ENCODE peak calls at places on chromosomes 1 and 21, in six cellular contexts. One of them, this sample, is unnamed.

GRCh38 chr1:173052681-173053196 is 2.0 kb upstream of the TNFSF18 start:
- DNase-seq in ovary: no peak
- DNase-seq in sigmoid colon: no peak
- DNase-seq in lung: no peak
- DNase-seq in small intestine: no peak
- DNase-seq in esophagus squamous epithelium: no peak
- DNase-seq in this sample: no peak

GRCh38 chr1:189637041-189637440 is 840.6 kb downstream of the BRINP3 start:
- DNase-seq in ovary: no peak
- DNase-seq in sigmoid colon: no peak
- DNase-seq in lung: no peak
- DNase-seq in small intestine: peak; percentile 1
- DNase-seq in esophagus squamous epithelium: no peak
- DNase-seq in this sample: no peak

GRCh38 chr1:39102537-39103320 is 76.6 kb downstream of the NDUFS5 start:
- DNase-seq in ovary: peak; percentile 27
- DNase-seq in sigmoid colon: no peak
- DNase-seq in lung: peak; percentile 48
- DNase-seq in small intestine: peak; percentile 68
- DNase-seq in esophagus squamous epithelium: no peak
- DNase-seq in this sample: peak; percentile 89

GRCh38 chr1:245262876-245263625 is 108.3 kb downstream of the KIF26B start:
- DNase-seq in ovary: no peak
- DNase-seq in sigmoid colon: no peak
- DNase-seq in lung: no peak
- DNase-seq in small intestine: no peak
- DNase-seq in esophagus squamous epithelium: no peak
- DNase-seq in this sample: no peak

GRCh38 chr1:95169544-95169943 is 52.4 kb downstream of the TLCD4 start:
- DNase-seq in ovary: no peak
- DNase-seq in sigmoid colon: no peak
- DNase-seq in lung: peak; percentile 30
- DNase-seq in small intestine: peak; percentile 73
- DNase-seq in esophagus squamous epithelium: no peak
- DNase-seq in this sample: no peak

GRCh38 chr1:63547621-63548294 is 24.4 kb downstream of the EFCAB7 start:
- DNase-seq in ovary: no peak
- DNase-seq in sigmoid colon: no peak
- DNase-seq in lung: no peak
- DNase-seq in small intestine: no peak
- DNase-seq in esophagus squamous epithelium: no peak
- DNase-seq in this sample: no peak

GRCh38 chr1:101846820-101847219 is 149.9 kb downstream of the OLFM3 start:
- DNase-seq in ovary: no peak
- DNase-seq in sigmoid colon: no peak
- DNase-seq in lung: no peak
- DNase-seq in small intestine: no peak
- DNase-seq in esophagus squamous epithelium: no peak
- DNase-seq in this sample: no peak

GRCh38 chr1:36703526-36704208 is 221.0 kb upstream of the CSF3R start:
- DNase-seq in ovary: peak; percentile 31
- DNase-seq in sigmoid colon: peak; percentile 78
- DNase-seq in lung: peak; percentile 73
- DNase-seq in small intestine: peak; percentile 67
- DNase-seq in esophagus squamous epithelium: no peak
- DNase-seq in this sample: peak; percentile 63

GRCh38 chr1:93801471-93801870 is 77.5 kb downstream of the DNTTIP2 start:
- DNase-seq in ovary: no peak
- DNase-seq in sigmoid colon: no peak
- DNase-seq in lung: no peak
- DNase-seq in small intestine: no peak
- DNase-seq in esophagus squamous epithelium: no peak
- DNase-seq in this sample: no peak

GRCh38 chr21:34020005-34020847 is 53.2 kb upstream of the MRPS6 start:
- DNase-seq in ovary: no peak
- DNase-seq in sigmoid colon: no peak
- DNase-seq in lung: no peak
- DNase-seq in small intestine: no peak
- DNase-seq in esophagus squamous epithelium: no peak
- DNase-seq in this sample: no peak

GRCh38 chr1:200488375-200489165 is 78.7 kb upstream of the ZNF281 start:
- DNase-seq in ovary: no peak
- DNase-seq in sigmoid colon: no peak
- DNase-seq in lung: peak; percentile 56
- DNase-seq in small intestine: peak; percentile 82
- DNase-seq in esophagus squamous epithelium: no peak
- DNase-seq in this sample: peak; percentile 33

GRCh38 chr21:26077523-26077922 is 93.0 kb downstream of the APP start:
- DNase-seq in ovary: no peak
- DNase-seq in sigmoid colon: no peak
- DNase-seq in lung: no peak
- DNase-seq in small intestine: no peak
- DNase-seq in esophagus squamous epithelium: no peak
- DNase-seq in this sample: no peak

GRCh38 chr1:59523745-59524450 is 227.0 kb downstream of the FGGY start:
- DNase-seq in ovary: no peak
- DNase-seq in sigmoid colon: no peak
- DNase-seq in lung: no peak
- DNase-seq in small intestine: no peak
- DNase-seq in esophagus squamous epithelium: no peak
- DNase-seq in this sample: no peak

GRCh38 chr1:209611771-209612570 is 28.5 kb downstream of the CAMK1G start:
- DNase-seq in ovary: no peak
- DNase-seq in sigmoid colon: no peak
- DNase-seq in lung: no peak
- DNase-seq in small intestine: no peak
- DNase-seq in esophagus squamous epithelium: no peak
- DNase-seq in this sample: no peak

DNA sequence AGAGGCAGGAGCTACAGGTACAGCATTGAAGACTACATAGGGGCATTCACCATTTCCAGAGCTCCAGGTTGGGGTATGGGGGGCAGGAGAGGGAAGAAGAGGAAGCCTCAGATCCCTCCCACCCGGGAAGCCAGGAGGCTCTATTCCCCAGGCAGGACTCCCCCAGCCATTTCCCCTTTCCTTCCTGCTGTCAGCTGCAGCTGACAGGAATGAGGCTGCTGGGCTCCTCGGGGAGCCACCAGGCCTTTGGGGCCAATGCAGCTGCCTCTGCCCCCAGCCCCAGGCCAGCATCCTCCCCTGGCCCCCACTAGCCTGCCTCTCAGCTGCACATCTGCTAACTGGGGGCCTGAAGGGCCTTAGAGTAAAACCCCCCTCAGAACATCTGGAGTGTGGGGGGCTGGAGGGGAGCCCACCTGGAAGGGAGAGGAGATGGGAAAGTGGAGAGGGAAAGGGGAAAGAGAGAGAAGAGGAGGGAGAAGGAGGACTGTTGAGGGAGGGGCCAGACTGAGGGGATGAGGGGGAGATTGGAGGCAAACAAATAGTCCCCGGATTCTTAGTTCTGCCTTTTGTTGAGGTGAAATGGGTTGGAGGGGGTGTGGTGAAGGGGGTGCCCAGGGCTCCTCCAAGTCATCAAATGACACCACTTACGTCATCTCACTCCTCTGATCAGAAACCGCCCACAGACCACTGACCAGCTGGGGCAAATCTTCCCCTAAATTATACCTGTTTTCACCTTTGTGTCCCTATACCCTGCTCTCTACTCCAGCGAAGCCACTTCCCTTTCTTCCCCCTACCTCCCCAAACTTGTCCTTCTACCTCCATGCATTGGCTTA is 58.0 kb downstream of the LGR6 start:
- DNase-seq in ovary: no peak
- DNase-seq in sigmoid colon: peak; percentile 40
- DNase-seq in lung: no peak
- DNase-seq in small intestine: no peak
- DNase-seq in esophagus squamous epithelium: no peak
- DNase-seq in this sample: no peak
- H3K4me3 ChIP-seq in ovary: no peak overlapping the region
- H3K4me3 ChIP-seq in sigmoid colon: no peak overlapping the region
- H3K4me3 ChIP-seq in lung: no peak overlapping the region
- H3K4me3 ChIP-seq in small intestine: no peak overlapping the region
- H3K4me3 ChIP-seq in esophagus squamous epithelium: no peak overlapping the region
- H3K4me3 ChIP-seq in this sample: no peak overlapping the region

GRCh38 chr1:165376041-165376810 is 19.7 kb upstream of the LMX1A start:
- DNase-seq in ovary: peak; percentile 92
- DNase-seq in sigmoid colon: peak; percentile 95
- DNase-seq in lung: peak; percentile 70
- DNase-seq in small intestine: peak; percentile 54
- DNase-seq in esophagus squamous epithelium: no peak
- DNase-seq in this sample: no peak
- H3K4me3 ChIP-seq in ovary: peak overlapping the region; percentile 45
- H3K4me3 ChIP-seq in sigmoid colon: peak overlapping the region; percentile 29
- H3K4me3 ChIP-seq in lung: no peak overlapping the region
- H3K4me3 ChIP-seq in small intestine: peak overlapping the region; percentile 49
- H3K4me3 ChIP-seq in esophagus squamous epithelium: peak overlapping the region; percentile 41
- H3K4me3 ChIP-seq in this sample: no peak overlapping the region

DNA sequence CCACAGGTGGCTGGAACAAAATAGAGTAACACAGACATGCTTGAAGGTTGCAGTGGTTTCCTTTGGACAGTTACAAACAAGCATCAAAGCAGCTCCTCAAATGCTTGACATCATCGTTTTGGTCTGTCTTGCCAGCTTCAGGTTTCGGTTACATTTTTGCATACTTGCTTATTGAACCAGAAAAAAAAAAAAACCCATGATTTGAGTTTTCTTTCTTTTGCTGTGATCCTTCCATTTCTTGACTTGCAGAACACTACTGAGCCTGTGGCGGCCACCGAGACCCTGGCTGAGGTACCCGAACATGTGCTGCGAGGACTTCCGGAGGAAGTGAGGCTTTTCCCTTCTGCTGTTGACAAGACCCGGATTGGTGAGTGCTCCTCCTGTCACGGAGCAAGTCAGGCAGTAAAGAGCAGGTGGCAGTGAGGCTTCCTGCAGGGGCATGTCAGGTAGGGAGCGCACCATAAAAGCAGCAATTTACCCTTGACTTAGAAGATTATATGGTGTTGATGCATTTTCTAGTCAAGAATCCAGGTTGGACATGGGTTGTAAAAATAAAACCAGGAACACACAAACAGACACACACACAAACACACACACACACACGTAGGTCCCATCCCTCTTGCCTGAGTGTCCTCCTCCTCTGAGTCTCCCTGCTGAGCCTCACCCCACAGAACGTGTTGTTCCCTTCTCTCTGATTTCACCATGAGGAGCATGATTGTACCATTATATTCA is 30.9 kb downstream of the PRDM2 start:
- DNase-seq in ovary: no peak
- DNase-seq in sigmoid colon: no peak
- DNase-seq in lung: peak; percentile 36
- DNase-seq in small intestine: peak; percentile 53
- DNase-seq in esophagus squamous epithelium: peak; percentile 45
- DNase-seq in this sample: peak; percentile 90
- H3K4me3 ChIP-seq in ovary: no peak overlapping the region
- H3K4me3 ChIP-seq in sigmoid colon: no peak overlapping the region
- H3K4me3 ChIP-seq in lung: no peak overlapping the region
- H3K4me3 ChIP-seq in small intestine: no peak overlapping the region
- H3K4me3 ChIP-seq in esophagus squamous epithelium: peak overlapping the region; percentile 19
- H3K4me3 ChIP-seq in this sample: peak overlapping the region; percentile 37

DNA sequence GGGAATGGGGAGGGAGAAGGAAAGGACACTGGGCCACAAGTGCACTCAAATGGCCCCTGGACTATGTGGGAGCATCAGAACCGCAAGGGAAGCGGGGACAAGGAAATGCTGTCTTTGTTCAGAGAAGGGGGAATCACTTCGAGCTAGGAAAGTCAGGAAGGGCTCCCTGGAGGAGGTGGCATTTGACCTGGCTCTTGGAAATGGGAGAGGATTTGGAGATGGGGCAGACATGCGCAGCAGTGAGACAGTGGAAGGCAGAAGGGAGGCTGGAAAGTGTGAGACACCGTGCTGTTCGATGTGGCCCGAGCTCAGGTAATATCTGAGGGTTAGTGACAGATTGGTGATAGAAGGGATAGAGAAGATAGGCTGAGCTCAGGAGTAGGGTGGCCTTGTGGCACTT is 25.5 kb downstream of the SLC1A7 start:
- DNase-seq in ovary: no peak
- DNase-seq in sigmoid colon: no peak
- DNase-seq in lung: no peak
- DNase-seq in small intestine: no peak
- DNase-seq in esophagus squamous epithelium: no peak
- DNase-seq in this sample: no peak
- H3K4me3 ChIP-seq in ovary: no peak overlapping the region
- H3K4me3 ChIP-seq in sigmoid colon: no peak overlapping the region
- H3K4me3 ChIP-seq in lung: no peak overlapping the region
- H3K4me3 ChIP-seq in small intestine: no peak overlapping the region
- H3K4me3 ChIP-seq in esophagus squamous epithelium: no peak overlapping the region
- H3K4me3 ChIP-seq in this sample: no peak overlapping the region

DNA sequence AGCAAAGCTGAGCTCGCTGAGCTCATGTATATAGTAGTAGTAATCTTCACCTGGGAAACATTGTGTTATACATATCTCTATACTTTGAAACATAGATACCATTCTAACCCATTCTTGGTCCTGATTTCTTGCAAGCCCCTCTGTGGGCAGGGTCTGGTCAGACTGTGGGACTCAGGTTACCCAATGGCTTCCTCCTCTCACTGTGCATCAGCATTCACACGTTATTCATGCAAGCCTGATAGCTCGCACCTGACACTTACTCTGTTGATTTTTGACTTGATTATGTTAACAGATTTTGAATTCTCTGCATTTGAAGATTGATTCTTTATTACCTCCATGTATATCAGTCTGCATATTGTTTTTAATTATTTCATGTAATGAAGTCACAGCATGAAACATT is 1.3 kb downstream of the GBP7 start:
- DNase-seq in ovary: no peak
- DNase-seq in sigmoid colon: no peak
- DNase-seq in lung: no peak
- DNase-seq in small intestine: no peak
- DNase-seq in esophagus squamous epithelium: no peak
- DNase-seq in this sample: no peak
- H3K4me3 ChIP-seq in ovary: no peak overlapping the region
- H3K4me3 ChIP-seq in sigmoid colon: no peak overlapping the region
- H3K4me3 ChIP-seq in lung: no peak overlapping the region
- H3K4me3 ChIP-seq in small intestine: no peak overlapping the region
- H3K4me3 ChIP-seq in esophagus squamous epithelium: no peak overlapping the region
- H3K4me3 ChIP-seq in this sample: no peak overlapping the region